ENCODE peak calls at places on chromosome 5, in ten cellular contexts. One of them, this sample, is unnamed.
A peak's percentile ranks its signal among the peaks of the same experiment; 100 is the strongest.

GRCh38 chr5:142486581-142486980 is 161.8 kb upstream of the SPRY4 start:
- DNase-seq in OCI-LY7: no peak
- DNase-seq in activated CD8-positive, alpha-beta memory T cell treated with anti-CD3 and anti-CD28 coated beads for 48 hours: no peak
- DNase-seq in Kasumi-1: no peak
- DNase-seq in left ventricle myocardium inferior: no peak
- DNase-seq in stimulated activated CD4-positive, alpha-beta T cell treated with anti-CD3 and anti-CD28 coated beads, Interleukin-2, amount 100 ng/mL, for 24 hours: no peak
- DNase-seq in GM20000: no peak
- DNase-seq in HuH-7: no peak
- DNase-seq in ACHN: peak; percentile 30
- DNase-seq in HTR-8/SVneo: peak; percentile 25
- DNase-seq in this sample: no peak

GRCh38 chr5:9188131-9188530 is 357.7 kb downstream of the SEMA5A start:
- DNase-seq in OCI-LY7: no peak
- DNase-seq in activated CD8-positive, alpha-beta memory T cell treated with anti-CD3 and anti-CD28 coated beads for 48 hours: no peak
- DNase-seq in Kasumi-1: no peak
- DNase-seq in left ventricle myocardium inferior: no peak
- DNase-seq in stimulated activated CD4-positive, alpha-beta T cell treated with anti-CD3 and anti-CD28 coated beads, Interleukin-2, amount 100 ng/mL, for 24 hours: no peak
- DNase-seq in GM20000: no peak
- DNase-seq in HuH-7: no peak
- DNase-seq in ACHN: no peak
- DNase-seq in HTR-8/SVneo: no peak
- DNase-seq in this sample: peak; percentile 23

GRCh38 chr5:172712610-172713009 is 58.4 kb downstream of the DUSP1 start:
- DNase-seq in OCI-LY7: no peak
- DNase-seq in activated CD8-positive, alpha-beta memory T cell treated with anti-CD3 and anti-CD28 coated beads for 48 hours: no peak
- DNase-seq in Kasumi-1: no peak
- DNase-seq in left ventricle myocardium inferior: no peak
- DNase-seq in stimulated activated CD4-positive, alpha-beta T cell treated with anti-CD3 and anti-CD28 coated beads, Interleukin-2, amount 100 ng/mL, for 24 hours: no peak
- DNase-seq in GM20000: no peak
- DNase-seq in HuH-7: no peak
- DNase-seq in ACHN: no peak
- DNase-seq in HTR-8/SVneo: no peak
- DNase-seq in this sample: no peak

GRCh38 chr5:180605554-180606214 is 14.4 kb upstream of the SCGB3A1 start:
- DNase-seq in OCI-LY7: peak; percentile 67
- DNase-seq in activated CD8-positive, alpha-beta memory T cell treated with anti-CD3 and anti-CD28 coated beads for 48 hours: peak; percentile 53
- DNase-seq in Kasumi-1: peak; percentile 54
- DNase-seq in left ventricle myocardium inferior: no peak
- DNase-seq in stimulated activated CD4-positive, alpha-beta T cell treated with anti-CD3 and anti-CD28 coated beads, Interleukin-2, amount 100 ng/mL, for 24 hours: peak; percentile 77
- DNase-seq in GM20000: peak; percentile 84
- DNase-seq in HuH-7: peak; percentile 77
- DNase-seq in ACHN: peak; percentile 51
- DNase-seq in HTR-8/SVneo: peak; percentile 60
- DNase-seq in this sample: peak; percentile 83

GRCh38 chr5:10838038-10838437 is 77.0 kb upstream of the DAP start:
- DNase-seq in OCI-LY7: no peak
- DNase-seq in activated CD8-positive, alpha-beta memory T cell treated with anti-CD3 and anti-CD28 coated beads for 48 hours: no peak
- DNase-seq in Kasumi-1: no peak
- DNase-seq in left ventricle myocardium inferior: no peak
- DNase-seq in stimulated activated CD4-positive, alpha-beta T cell treated with anti-CD3 and anti-CD28 coated beads, Interleukin-2, amount 100 ng/mL, for 24 hours: no peak
- DNase-seq in GM20000: no peak
- DNase-seq in HuH-7: no peak
- DNase-seq in ACHN: no peak
- DNase-seq in HTR-8/SVneo: no peak
- DNase-seq in this sample: peak; percentile 27

GRCh38 chr5:10396552-10396951 is 43.1 kb downstream of the MARCHF6 start:
- DNase-seq in OCI-LY7: no peak
- DNase-seq in activated CD8-positive, alpha-beta memory T cell treated with anti-CD3 and anti-CD28 coated beads for 48 hours: no peak
- DNase-seq in Kasumi-1: no peak
- DNase-seq in left ventricle myocardium inferior: no peak
- DNase-seq in stimulated activated CD4-positive, alpha-beta T cell treated with anti-CD3 and anti-CD28 coated beads, Interleukin-2, amount 100 ng/mL, for 24 hours: no peak
- DNase-seq in GM20000: no peak
- DNase-seq in HuH-7: no peak
- DNase-seq in ACHN: no peak
- DNase-seq in HTR-8/SVneo: no peak
- DNase-seq in this sample: no peak

GRCh38 chr5:176608937-176609723 is 826 bp downstream of the GPRIN1 start:
- DNase-seq in OCI-LY7: peak; percentile 43
- DNase-seq in activated CD8-positive, alpha-beta memory T cell treated with anti-CD3 and anti-CD28 coated beads for 48 hours: no peak
- DNase-seq in Kasumi-1: no peak
- DNase-seq in left ventricle myocardium inferior: no peak
- DNase-seq in stimulated activated CD4-positive, alpha-beta T cell treated with anti-CD3 and anti-CD28 coated beads, Interleukin-2, amount 100 ng/mL, for 24 hours: peak; percentile 45
- DNase-seq in GM20000: no peak
- DNase-seq in HuH-7: no peak
- DNase-seq in ACHN: peak; percentile 45
- DNase-seq in HTR-8/SVneo: no peak
- DNase-seq in this sample: peak; percentile 55

GRCh38 chr5:90264930-90265857 is 144.4 kb downstream of the CETN3 start:
- DNase-seq in OCI-LY7: peak; percentile 64
- DNase-seq in activated CD8-positive, alpha-beta memory T cell treated with anti-CD3 and anti-CD28 coated beads for 48 hours: peak; percentile 19
- DNase-seq in Kasumi-1: peak; percentile 83
- DNase-seq in left ventricle myocardium inferior: peak; percentile 31
- DNase-seq in stimulated activated CD4-positive, alpha-beta T cell treated with anti-CD3 and anti-CD28 coated beads, Interleukin-2, amount 100 ng/mL, for 24 hours: peak; percentile 46
- DNase-seq in GM20000: peak; percentile 41
- DNase-seq in HuH-7: peak; percentile 5
- DNase-seq in ACHN: peak; percentile 51
- DNase-seq in HTR-8/SVneo: peak; percentile 19
- DNase-seq in this sample: peak; percentile 85

GRCh38 chr5:84573017-84573712 is 188.5 kb upstream of the EDIL3 start:
- DNase-seq in OCI-LY7: no peak
- DNase-seq in activated CD8-positive, alpha-beta memory T cell treated with anti-CD3 and anti-CD28 coated beads for 48 hours: no peak
- DNase-seq in Kasumi-1: no peak
- DNase-seq in left ventricle myocardium inferior: no peak
- DNase-seq in stimulated activated CD4-positive, alpha-beta T cell treated with anti-CD3 and anti-CD28 coated beads, Interleukin-2, amount 100 ng/mL, for 24 hours: no peak
- DNase-seq in GM20000: no peak
- DNase-seq in HuH-7: no peak
- DNase-seq in ACHN: no peak
- DNase-seq in HTR-8/SVneo: no peak
- DNase-seq in this sample: no peak

GRCh38 chr5:144187699-144188294 is 17.1 kb downstream of the KCTD16 start:
- DNase-seq in OCI-LY7: peak; percentile 89
- DNase-seq in activated CD8-positive, alpha-beta memory T cell treated with anti-CD3 and anti-CD28 coated beads for 48 hours: no peak
- DNase-seq in Kasumi-1: peak; percentile 78
- DNase-seq in left ventricle myocardium inferior: no peak
- DNase-seq in stimulated activated CD4-positive, alpha-beta T cell treated with anti-CD3 and anti-CD28 coated beads, Interleukin-2, amount 100 ng/mL, for 24 hours: peak; percentile 54
- DNase-seq in GM20000: peak; percentile 48
- DNase-seq in HuH-7: no peak
- DNase-seq in ACHN: peak; percentile 76
- DNase-seq in HTR-8/SVneo: peak; percentile 45
- DNase-seq in this sample: peak; percentile 85

GRCh38 chr5:83048277-83048676 is 28.9 kb downstream of the TMEM167A start:
- DNase-seq in OCI-LY7: no peak
- DNase-seq in activated CD8-positive, alpha-beta memory T cell treated with anti-CD3 and anti-CD28 coated beads for 48 hours: no peak
- DNase-seq in Kasumi-1: no peak
- DNase-seq in left ventricle myocardium inferior: no peak
- DNase-seq in stimulated activated CD4-positive, alpha-beta T cell treated with anti-CD3 and anti-CD28 coated beads, Interleukin-2, amount 100 ng/mL, for 24 hours: no peak
- DNase-seq in GM20000: no peak
- DNase-seq in HuH-7: no peak
- DNase-seq in ACHN: no peak
- DNase-seq in HTR-8/SVneo: no peak
- DNase-seq in this sample: no peak

GRCh38 chr5:4879693-4880303 is 260.3 kb upstream of the ADAMTS16 start:
- DNase-seq in OCI-LY7: peak; percentile 32
- DNase-seq in activated CD8-positive, alpha-beta memory T cell treated with anti-CD3 and anti-CD28 coated beads for 48 hours: peak; percentile 33
- DNase-seq in Kasumi-1: peak; percentile 53
- DNase-seq in left ventricle myocardium inferior: peak; percentile 73
- DNase-seq in stimulated activated CD4-positive, alpha-beta T cell treated with anti-CD3 and anti-CD28 coated beads, Interleukin-2, amount 100 ng/mL, for 24 hours: peak; percentile 71
- DNase-seq in GM20000: peak; percentile 74
- DNase-seq in HuH-7: peak; percentile 53
- DNase-seq in ACHN: peak; percentile 61
- DNase-seq in HTR-8/SVneo: peak; percentile 89
- DNase-seq in this sample: peak; percentile 76

This sample was measured in GM12865.